ENCODE peak calls at places on chromosomes 2 and 18, in eight cellular contexts. One of them, this sample, is unnamed.

GRCh38 chr18:46374850-46375249 is 270.7 kb downstream of the HAUS1 start:
- DNase-seq in fibroblast of pulmonary artery: no peak
- DNase-seq in G401: no peak
- DNase-seq in activated CD4-positive, alpha-beta T cell treated with anti-CD3 and anti-CD28 coated beads, Interleukin-2, amount 50 U/mL, for 1 hour: no peak
- DNase-seq in sciatic nerve: no peak
- DNase-seq in anterior cingulate cortex: no peak
- DNase-seq in NCI-H774: no peak
- DNase-seq in stimulated activated naive CD4-positive, alpha-beta T cell: no peak
- DNase-seq in this sample: no peak

GRCh38 chr2:71939588-71940535 is 207.8 kb downstream of the CYP26B1 start:
- DNase-seq in fibroblast of pulmonary artery: no peak
- DNase-seq in G401: peak
- DNase-seq in activated CD4-positive, alpha-beta T cell treated with anti-CD3 and anti-CD28 coated beads, Interleukin-2, amount 50 U/mL, for 1 hour: no peak
- DNase-seq in sciatic nerve: peak
- DNase-seq in anterior cingulate cortex: no peak
- DNase-seq in NCI-H774: no peak
- DNase-seq in stimulated activated naive CD4-positive, alpha-beta T cell: no peak
- DNase-seq in this sample: no peak

GRCh38 chr2:45724329-45724728 is 72.9 kb downstream of the PRKCE start:
- DNase-seq in fibroblast of pulmonary artery: no peak
- DNase-seq in G401: no peak
- DNase-seq in activated CD4-positive, alpha-beta T cell treated with anti-CD3 and anti-CD28 coated beads, Interleukin-2, amount 50 U/mL, for 1 hour: no peak
- DNase-seq in sciatic nerve: no peak
- DNase-seq in anterior cingulate cortex: no peak
- DNase-seq in NCI-H774: no peak
- DNase-seq in stimulated activated naive CD4-positive, alpha-beta T cell: no peak
- DNase-seq in this sample: no peak

GRCh38 chr2:32671885-32672519 is 44.2 kb downstream of the TTC27 start:
- DNase-seq in fibroblast of pulmonary artery: no peak
- DNase-seq in G401: no peak
- DNase-seq in activated CD4-positive, alpha-beta T cell treated with anti-CD3 and anti-CD28 coated beads, Interleukin-2, amount 50 U/mL, for 1 hour: no peak
- DNase-seq in sciatic nerve: no peak
- DNase-seq in anterior cingulate cortex: no peak
- DNase-seq in NCI-H774: no peak
- DNase-seq in stimulated activated naive CD4-positive, alpha-beta T cell: no peak
- DNase-seq in this sample: no peak

GRCh38 chr2:11901351-11902069 is 155.1 kb downstream of the LPIN1 start:
- DNase-seq in fibroblast of pulmonary artery: no peak
- DNase-seq in G401: no peak
- DNase-seq in activated CD4-positive, alpha-beta T cell treated with anti-CD3 and anti-CD28 coated beads, Interleukin-2, amount 50 U/mL, for 1 hour: no peak
- DNase-seq in sciatic nerve: no peak
- DNase-seq in anterior cingulate cortex: no peak
- DNase-seq in NCI-H774: no peak
- DNase-seq in stimulated activated naive CD4-positive, alpha-beta T cell: no peak
- DNase-seq in this sample: no peak

GRCh38 chr2:216636570-216637450 is 3.6 kb downstream of the IGFBP2 start:
- DNase-seq in fibroblast of pulmonary artery: no peak
- DNase-seq in G401: no peak
- DNase-seq in activated CD4-positive, alpha-beta T cell treated with anti-CD3 and anti-CD28 coated beads, Interleukin-2, amount 50 U/mL, for 1 hour: no peak
- DNase-seq in sciatic nerve: no peak
- DNase-seq in anterior cingulate cortex: no peak
- DNase-seq in NCI-H774: no peak
- DNase-seq in stimulated activated naive CD4-positive, alpha-beta T cell: no peak
- DNase-seq in this sample: no peak

GRCh38 chr2:221588306-221588985 is 16.3 kb upstream of the EPHA4 start:
- DNase-seq in fibroblast of pulmonary artery: no peak
- DNase-seq in G401: no peak
- DNase-seq in activated CD4-positive, alpha-beta T cell treated with anti-CD3 and anti-CD28 coated beads, Interleukin-2, amount 50 U/mL, for 1 hour: no peak
- DNase-seq in sciatic nerve: no peak
- DNase-seq in anterior cingulate cortex: no peak
- DNase-seq in NCI-H774: no peak
- DNase-seq in stimulated activated naive CD4-positive, alpha-beta T cell: no peak
- DNase-seq in this sample: no peak

GRCh38 chr2:197705912-197706838 is 1.0 kb downstream of the MARS2 start:
- DNase-seq in fibroblast of pulmonary artery: no peak
- DNase-seq in G401: peak
- DNase-seq in activated CD4-positive, alpha-beta T cell treated with anti-CD3 and anti-CD28 coated beads, Interleukin-2, amount 50 U/mL, for 1 hour: no peak
- DNase-seq in sciatic nerve: no peak
- DNase-seq in anterior cingulate cortex: no peak
- DNase-seq in NCI-H774: no peak
- DNase-seq in stimulated activated naive CD4-positive, alpha-beta T cell: peak
- DNase-seq in this sample: no peak

GRCh38 chr2:55408098-55408882 is 11.4 kb downstream of the CCDC88A start:
- DNase-seq in fibroblast of pulmonary artery: peak
- DNase-seq in G401: no peak
- DNase-seq in activated CD4-positive, alpha-beta T cell treated with anti-CD3 and anti-CD28 coated beads, Interleukin-2, amount 50 U/mL, for 1 hour: no peak
- DNase-seq in sciatic nerve: no peak
- DNase-seq in anterior cingulate cortex: no peak
- DNase-seq in NCI-H774: no peak
- DNase-seq in stimulated activated naive CD4-positive, alpha-beta T cell: no peak
- DNase-seq in this sample: no peak

GRCh38 chr18:79373736-79374135 is 22.0 kb upstream of the NFATC1 start:
- DNase-seq in fibroblast of pulmonary artery: no peak
- DNase-seq in G401: no peak
- DNase-seq in activated CD4-positive, alpha-beta T cell treated with anti-CD3 and anti-CD28 coated beads, Interleukin-2, amount 50 U/mL, for 1 hour: no peak
- DNase-seq in sciatic nerve: no peak
- DNase-seq in anterior cingulate cortex: no peak
- DNase-seq in NCI-H774: no peak
- DNase-seq in stimulated activated naive CD4-positive, alpha-beta T cell: no peak
- DNase-seq in this sample: no peak

GRCh38 chr2:219030177-219030940 is 11.0 kb downstream of the CFAP65 start:
- DNase-seq in fibroblast of pulmonary artery: no peak
- DNase-seq in G401: no peak
- DNase-seq in activated CD4-positive, alpha-beta T cell treated with anti-CD3 and anti-CD28 coated beads, Interleukin-2, amount 50 U/mL, for 1 hour: no peak
- DNase-seq in sciatic nerve: no peak
- DNase-seq in anterior cingulate cortex: no peak
- DNase-seq in NCI-H774: no peak
- DNase-seq in stimulated activated naive CD4-positive, alpha-beta T cell: no peak
- DNase-seq in this sample: no peak

GRCh38 chr2:230942920-230943896 is 18.2 kb upstream of the GPR55 start:
- DNase-seq in fibroblast of pulmonary artery: no peak
- DNase-seq in G401: no peak
- DNase-seq in activated CD4-positive, alpha-beta T cell treated with anti-CD3 and anti-CD28 coated beads, Interleukin-2, amount 50 U/mL, for 1 hour: no peak
- DNase-seq in sciatic nerve: no peak
- DNase-seq in anterior cingulate cortex: no peak
- DNase-seq in NCI-H774: no peak
- DNase-seq in stimulated activated naive CD4-positive, alpha-beta T cell: no peak
- DNase-seq in this sample: no peak

GRCh38 chr2:239385096-239386000 is 15.5 kb downstream of the HDAC4 start:
- DNase-seq in fibroblast of pulmonary artery: no peak
- DNase-seq in G401: no peak
- DNase-seq in activated CD4-positive, alpha-beta T cell treated with anti-CD3 and anti-CD28 coated beads, Interleukin-2, amount 50 U/mL, for 1 hour: no peak
- DNase-seq in sciatic nerve: no peak
- DNase-seq in anterior cingulate cortex: no peak
- DNase-seq in NCI-H774: no peak
- DNase-seq in stimulated activated naive CD4-positive, alpha-beta T cell: no peak
- DNase-seq in this sample: no peak

GRCh38 chr2:9274701-9275343 is 68.2 kb downstream of the ASAP2 start:
- DNase-seq in fibroblast of pulmonary artery: no peak
- DNase-seq in G401: no peak
- DNase-seq in activated CD4-positive, alpha-beta T cell treated with anti-CD3 and anti-CD28 coated beads, Interleukin-2, amount 50 U/mL, for 1 hour: no peak
- DNase-seq in sciatic nerve: no peak
- DNase-seq in anterior cingulate cortex: no peak
- DNase-seq in NCI-H774: no peak
- DNase-seq in stimulated activated naive CD4-positive, alpha-beta T cell: no peak
- DNase-seq in this sample: no peak

GRCh38 chr18:25587545-25587944 is 235.6 kb upstream of the ZNF521 start:
- DNase-seq in fibroblast of pulmonary artery: no peak
- DNase-seq in G401: no peak
- DNase-seq in activated CD4-positive, alpha-beta T cell treated with anti-CD3 and anti-CD28 coated beads, Interleukin-2, amount 50 U/mL, for 1 hour: no peak
- DNase-seq in sciatic nerve: no peak
- DNase-seq in anterior cingulate cortex: no peak
- DNase-seq in NCI-H774: no peak
- DNase-seq in stimulated activated naive CD4-positive, alpha-beta T cell: no peak
- DNase-seq in this sample: no peak

GRCh38 chr2:75432761-75433361 is 127.9 kb downstream of the EVA1A start:
- DNase-seq in fibroblast of pulmonary artery: no peak
- DNase-seq in G401: no peak
- DNase-seq in activated CD4-positive, alpha-beta T cell treated with anti-CD3 and anti-CD28 coated beads, Interleukin-2, amount 50 U/mL, for 1 hour: no peak
- DNase-seq in sciatic nerve: no peak
- DNase-seq in anterior cingulate cortex: no peak
- DNase-seq in NCI-H774: no peak
- DNase-seq in stimulated activated naive CD4-positive, alpha-beta T cell: no peak
- DNase-seq in this sample: no peak

GRCh38 chr2:175003875-175004729 is 1.1 kb downstream of the CHN1 start:
- DNase-seq in fibroblast of pulmonary artery: peak
- DNase-seq in G401: peak
- DNase-seq in activated CD4-positive, alpha-beta T cell treated with anti-CD3 and anti-CD28 coated beads, Interleukin-2, amount 50 U/mL, for 1 hour: no peak
- DNase-seq in sciatic nerve: no peak
- DNase-seq in anterior cingulate cortex: no peak
- DNase-seq in NCI-H774: no peak
- DNase-seq in stimulated activated naive CD4-positive, alpha-beta T cell: no peak
- DNase-seq in this sample: peak

GRCh38 chr2:71965530-71965929 is 182.1 kb downstream of the CYP26B1 start:
- DNase-seq in fibroblast of pulmonary artery: no peak
- DNase-seq in G401: peak
- DNase-seq in activated CD4-positive, alpha-beta T cell treated with anti-CD3 and anti-CD28 coated beads, Interleukin-2, amount 50 U/mL, for 1 hour: no peak
- DNase-seq in sciatic nerve: no peak
- DNase-seq in anterior cingulate cortex: no peak
- DNase-seq in NCI-H774: no peak
- DNase-seq in stimulated activated naive CD4-positive, alpha-beta T cell: no peak
- DNase-seq in this sample: no peak

GRCh38 chr18:69757733-69758132 is 189.9 kb downstream of the CD226 start:
- DNase-seq in fibroblast of pulmonary artery: peak
- DNase-seq in G401: no peak
- DNase-seq in activated CD4-positive, alpha-beta T cell treated with anti-CD3 and anti-CD28 coated beads, Interleukin-2, amount 50 U/mL, for 1 hour: no peak
- DNase-seq in sciatic nerve: no peak
- DNase-seq in anterior cingulate cortex: no peak
- DNase-seq in NCI-H774: peak
- DNase-seq in stimulated activated naive CD4-positive, alpha-beta T cell: no peak
- DNase-seq in this sample: peak

GRCh38 chr2:119212139-119212800 is 11.4 kb upstream of the STEAP3 start:
- DNase-seq in fibroblast of pulmonary artery: peak
- DNase-seq in G401: no peak
- DNase-seq in activated CD4-positive, alpha-beta T cell treated with anti-CD3 and anti-CD28 coated beads, Interleukin-2, amount 50 U/mL, for 1 hour: no peak
- DNase-seq in sciatic nerve: no peak
- DNase-seq in anterior cingulate cortex: no peak
- DNase-seq in NCI-H774: no peak
- DNase-seq in stimulated activated naive CD4-positive, alpha-beta T cell: no peak
- DNase-seq in this sample: no peak

GRCh38 chr2:171158036-171158789 is 2.5 kb downstream of the TLK1 start:
- DNase-seq in fibroblast of pulmonary artery: no peak
- DNase-seq in G401: no peak
- DNase-seq in activated CD4-positive, alpha-beta T cell treated with anti-CD3 and anti-CD28 coated beads, Interleukin-2, amount 50 U/mL, for 1 hour: no peak
- DNase-seq in sciatic nerve: no peak
- DNase-seq in anterior cingulate cortex: no peak
- DNase-seq in NCI-H774: no peak
- DNase-seq in stimulated activated naive CD4-positive, alpha-beta T cell: no peak
- DNase-seq in this sample: no peak

GRCh38 chr2:233353769-233354499 is at the start of gene DGKD:
- DNase-seq in fibroblast of pulmonary artery: peak
- DNase-seq in G401: peak
- DNase-seq in activated CD4-positive, alpha-beta T cell treated with anti-CD3 and anti-CD28 coated beads, Interleukin-2, amount 50 U/mL, for 1 hour: peak
- DNase-seq in sciatic nerve: peak
- DNase-seq in anterior cingulate cortex: no peak
- DNase-seq in NCI-H774: peak
- DNase-seq in stimulated activated naive CD4-positive, alpha-beta T cell: peak
- DNase-seq in this sample: peak

GRCh38 chr18:39186008-39186407 is 1620.4 kb upstream of the CELF4 start:
- DNase-seq in fibroblast of pulmonary artery: no peak
- DNase-seq in G401: no peak
- DNase-seq in activated CD4-positive, alpha-beta T cell treated with anti-CD3 and anti-CD28 coated beads, Interleukin-2, amount 50 U/mL, for 1 hour: no peak
- DNase-seq in sciatic nerve: no peak
- DNase-seq in anterior cingulate cortex: no peak
- DNase-seq in NCI-H774: no peak
- DNase-seq in stimulated activated naive CD4-positive, alpha-beta T cell: no peak
- DNase-seq in this sample: no peak

GRCh38 chr2:61889212-61889956 is 928 bp upstream of the CCT4 start:
- DNase-seq in fibroblast of pulmonary artery: no peak
- DNase-seq in G401: no peak
- DNase-seq in activated CD4-positive, alpha-beta T cell treated with anti-CD3 and anti-CD28 coated beads, Interleukin-2, amount 50 U/mL, for 1 hour: no peak
- DNase-seq in sciatic nerve: peak
- DNase-seq in anterior cingulate cortex: no peak
- DNase-seq in NCI-H774: no peak
- DNase-seq in stimulated activated naive CD4-positive, alpha-beta T cell: no peak
- DNase-seq in this sample: peak

GRCh38 chr2:200086911-200087310 is 131.5 kb downstream of the MAIP1 start:
- DNase-seq in fibroblast of pulmonary artery: no peak
- DNase-seq in G401: peak
- DNase-seq in activated CD4-positive, alpha-beta T cell treated with anti-CD3 and anti-CD28 coated beads, Interleukin-2, amount 50 U/mL, for 1 hour: no peak
- DNase-seq in sciatic nerve: no peak
- DNase-seq in anterior cingulate cortex: peak
- DNase-seq in NCI-H774: no peak
- DNase-seq in stimulated activated naive CD4-positive, alpha-beta T cell: no peak
- DNase-seq in this sample: no peak

This sample was measured in NCI-H2081.